ENCODE peak calls at places on chromosomes 13 and 19, in eight cellular contexts. B, J, L, P, E, Z, Q and U are unnamed samples. For H3K4me1, the result is how much of the 10 kb centered on the place peaks cover.

GRCh38 chr13:111265701-111266035 is 54.8 kb upstream of the TEX29 start:
- DNase-seq in P (peak), L (no peak), B (no peak), Z (no peak), J (no peak), Q (no peak), E (no peak), U (no peak)

GRCh38 chr19:29417048-29417447 is 108.7 kb upstream of the VSTM2B start:
- DNase-seq in Z (no peak), B (no peak), Q (no peak), L (no peak), P (no peak), J (no peak), E (no peak), U (no peak)

GRCh38 chr19:56253737-56254136 is 18.8 kb upstream of the EDDM13 start:
- DNase-seq in P (peak), J (no peak), Z (no peak), B (no peak), E (no peak), L (peak), Q (peak), U (no peak)

GRCh38 chr13:113949546-113949945 is 24.3 kb downstream of the C13orf46 start:
- DNase-seq in P (no peak), E (no peak), J (no peak), L (no peak), Z (no peak), Q (no peak), B (no peak), U (no peak)

GRCh38 chr19:15563325-15563794 is 51.7 kb upstream of the CYP4F8 start:
- DNase-seq in E (no peak), Z (peak), P (no peak), Q (peak), L (peak), J (no peak), B (peak), U (peak)

GRCh38 chr13:98200211-98200878 is 23.3 kb upstream of the RNF113B start:
- DNase-seq in B (no peak), Q (no peak), P (no peak), L (no peak), E (no peak), Z (no peak), J (no peak), U (no peak)

GRCh38 chr19:41501854-41502253 is 58.9 kb downstream of the ERICH4 start:
- DNase-seq in P (no peak), B (no peak), Q (no peak), E (no peak), J (no peak), L (no peak), Z (no peak), U (no peak)

GRCh38 chr19:9139609-9140158 is 513 bp upstream of the ZNF317 start:
- DNase-seq in Q (no peak), Z (no peak), P (no peak), B (no peak), L (peak), J (no peak), E (no peak), U (no peak)

GRCh38 chr19:5001547-5002131 is 32.7 kb downstream of the KDM4B start:
- DNase-seq in E (no peak), Q (no peak), J (no peak), L (peak), P (peak), B (no peak), Z (no peak), U (no peak)

GRCh38 chr19:58311345-58311744 is 6.2 kb downstream of the ERVK3-1 start:
- DNase-seq in E (no peak), J (no peak), Z (no peak), Q (no peak), L (no peak), P (no peak), B (no peak), U (no peak)

GRCh38 chr13:74026753-74027152 is 107.5 kb downstream of the KLF12 start:
- DNase-seq in E (no peak), Q (no peak), L (peak), Z (no peak), P (no peak), J (no peak), B (no peak), U (peak)

GRCh38 chr13:35534343-35534742 is 57.9 kb upstream of the MAB21L1 start:
- DNase-seq in Z (no peak), L (no peak), P (peak), B (no peak), Q (no peak), J (no peak), E (no peak), U (no peak)

GRCh38 chr13:110010433-110011135 is 224.2 kb upstream of the IRS2 start:
- DNase-seq in P (no peak), Q (no peak), J (no peak), Z (no peak), E (no peak), L (no peak), B (no peak), U (no peak)

GRCh38 chr19:55384576-55385235 is 614 bp upstream of the TMEM238 start:
- DNase-seq in Q (no peak), J (peak), B (no peak), L (peak), E (no peak), P (no peak), Z (peak), U (no peak)

GRCh38 chr13:67574320-67575233 is 344.4 kb upstream of the PCDH9 start:
- DNase-seq in E (no peak), Z (no peak), B (no peak), Q (no peak), P (no peak), J (no peak), L (peak), U (no peak)

GRCh38 chr19:10817291-10818038 is 18.5 kb downstream of the TMED1 start:
- DNase-seq in B (peak), J (peak), P (no peak), E (peak), Q (no peak), L (no peak), Z (peak), U (peak)

GRCh38 chr13:24693862-24694471 is 13.8 kb downstream of the ATP12A start:
- DNase-seq in L (peak), E (no peak), Q (peak), J (no peak), Z (no peak), B (no peak), P (peak), U (peak)

GRCh38 chr13:109605846-109606245 is 180.5 kb downstream of the IRS2 start:
- DNase-seq in J (no peak), L (no peak), Z (no peak), P (no peak), Q (no peak), E (no peak), B (no peak), U (no peak)

GRCh38 chr13:110426745-110427144 is 119.7 kb downstream of the COL4A2 start:
- DNase-seq in Q (no peak), J (no peak), B (no peak), L (no peak), Z (no peak), E (no peak), P (no peak), U (no peak)

GRCh38 chr19:36198116-36198515 is 16.3 kb downstream of the ZNF565 start:
- DNase-seq in L (no peak), Z (no peak), Q (no peak), B (no peak), J (no peak), E (no peak), P (no peak), U (no peak)

GRCh38 chr13:53417601-53418000 is 389.0 kb downstream of the OLFM4 start:
- DNase-seq in P (no peak), E (no peak), Z (no peak), B (no peak), Q (no peak), J (no peak), L (no peak), U (no peak)

GRCh38 chr13:91647361-91647970 is 249.0 kb downstream of the GPC5 start:
- DNase-seq in J (no peak), Z (peak), L (no peak), E (no peak), P (peak), B (no peak), Q (no peak), U (peak)

GRCh38 chr13:113205428-113205931 is 3.0 kb downstream of the PCID2 start:
- DNase-seq in B (no peak), E (no peak), P (no peak), L (no peak), Z (no peak), Q (no peak), J (no peak), U (no peak)

GRCh38 chr19:4987692-4988370 is 18.9 kb downstream of the KDM4B start:
- DNase-seq in J (no peak), E (no peak), L (no peak), B (no peak), P (no peak), Z (no peak), Q (no peak), U (no peak)

GRCh38 chr19:18232540-18233223 is 6.4 kb upstream of the PDE4C start:
- DNase-seq in L (no peak), B (no peak), E (no peak), Z (no peak), P (no peak), Q (no peak), J (no peak), U (no peak)

GRCh38 chr13:99661791-99662190 is 160.5 kb downstream of the TM9SF2 start:
- DNase-seq in P (peak), J (no peak), Q (no peak), L (no peak), E (no peak), Z (no peak), B (no peak), U (no peak)

GRCh38 chr13:99659234-99659633 is 158.0 kb downstream of the TM9SF2 start:
- DNase-seq in Z (no peak), P (peak), L (no peak), J (no peak), E (no peak), B (no peak), Q (no peak), U (peak)

GRCh38 chr13:99658266-99658991 is 157.2 kb downstream of the TM9SF2 start:
- DNase-seq in P (peak), B (peak), Q (peak), E (peak), J (peak), L (peak), Z (peak), U (peak)

GRCh38 chr13:99657848-99658265 is 156.6 kb downstream of the TM9SF2 start:
- DNase-seq in B (no peak), Z (peak), L (no peak), J (peak), E (peak), Q (no peak), P (peak), U (peak)

GRCh38 chr13:99660101-99660500 is 158.8 kb downstream of the TM9SF2 start:
- DNase-seq in J (no peak), E (no peak), Q (no peak), P (peak), B (no peak), L (no peak), Z (no peak), U (no peak)
- H3K4me1 ChIP-seq in J (under half), E (under half), Q (under half), P (half or more), B (under half), L (under half), Z (under half), U (under half)

GRCh38 chr19:51342631-51343569 is 961 bp upstream of the VSIG10L start:
- DNase-seq in E (no peak), B (no peak), Z (no peak), Q (no peak), L (no peak), J (no peak), P (no peak), U (no peak)

GRCh38 chr19:51345076-51345620 is 3.2 kb upstream of the VSIG10L start:
- DNase-seq in Q (no peak), E (no peak), P (no peak), L (no peak), J (no peak), B (no peak), Z (no peak), U (no peak)

GRCh38 chr19:51347209-51347928 is 5.4 kb upstream of the VSIG10L start:
- DNase-seq in Q (no peak), P (no peak), E (no peak), L (no peak), J (no peak), Z (no peak), B (no peak), U (no peak)

GRCh38 chr19:51341976-51342580 is at the start of gene VSIG10L:
- DNase-seq in Q (peak), Z (no peak), L (no peak), E (no peak), P (no peak), B (no peak), J (no peak), U (no peak)

DNA sequence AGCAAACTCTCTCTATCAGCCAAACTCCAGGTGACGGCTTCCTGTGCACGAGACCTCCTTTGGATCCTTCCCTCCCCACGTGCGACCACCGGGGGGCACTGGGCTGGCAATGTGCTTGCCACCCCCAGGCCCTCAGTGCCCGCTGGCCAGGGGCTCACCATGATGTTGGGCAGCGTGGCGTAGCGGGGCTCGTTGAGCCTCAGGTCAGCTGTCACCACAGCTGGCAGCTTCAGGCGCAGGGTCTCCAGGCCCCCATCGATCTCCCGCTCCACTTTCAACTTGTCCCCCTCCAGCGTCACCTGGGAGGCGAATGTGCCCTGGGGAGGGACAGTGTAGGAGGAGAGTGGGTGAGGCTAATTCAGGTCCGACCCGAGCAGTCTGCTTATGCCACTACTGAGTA is 4.8 kb upstream of the VSIG10L start:
- DNase-seq in Q (no peak), J (no peak), P (no peak), L (no peak), B (no peak), Z (no peak), E (no peak), U (no peak)
- TF ChIP-seq CTCF in Q (no peak), J (no peak), P (peak), L (no peak), B (no peak), Z (no peak), E (no peak), U (no peak)

DNA sequence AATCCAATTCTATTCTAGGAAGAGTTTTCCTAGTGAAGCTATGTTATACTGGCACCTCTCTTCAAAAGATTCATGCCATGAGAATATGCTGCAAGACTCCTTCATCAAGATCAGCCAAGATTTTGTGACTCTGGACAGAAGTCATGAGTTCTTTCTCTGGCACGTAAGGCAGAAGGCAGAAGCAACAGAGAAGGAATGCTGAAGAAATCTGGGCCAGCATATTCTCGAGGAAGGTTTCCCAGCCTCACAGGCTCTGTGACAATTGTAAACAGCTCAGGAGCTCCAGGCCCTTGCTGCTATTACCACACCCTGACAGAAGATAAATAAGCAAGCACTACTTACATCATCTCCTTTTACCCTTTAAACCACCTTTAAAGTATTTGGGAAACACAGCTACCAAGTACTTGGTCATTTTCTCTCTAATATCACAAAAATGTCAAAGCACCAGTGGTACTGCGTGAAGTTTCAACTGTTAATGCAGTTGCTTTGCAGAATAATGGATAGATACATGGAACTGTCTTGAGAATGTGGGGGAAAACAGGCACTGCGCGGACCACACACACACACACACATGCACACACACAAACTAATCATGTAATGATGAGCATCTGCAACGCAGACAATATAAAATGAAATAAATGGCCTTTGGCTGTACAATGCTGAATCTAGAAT is 55.4 kb downstream of the INTS6 start:
- DNase-seq in E (no peak), B (no peak), Z (no peak), J (peak), L (no peak), P (peak), Q (peak), U (no peak)
- H3K27ac ChIP-seq in E (no peak), B (no peak), Z (peak), J (peak), L (no peak), P (peak), Q (no peak), U (no peak)

GRCh38 chr19:34320277-34320676 is 44.7 kb upstream of the GPI start:
- DNase-seq in J (no peak), Z (no peak), E (no peak), P (no peak), Q (no peak), L (no peak), B (no peak), U (no peak)
- H3K4me1 ChIP-seq in J (under half), Z (under half), E (under half), P (under half), Q (under half), L (under half), B (under half), U (under half)